ENCODE peak calls at places on chromosomes 1 and 21, in five cellular contexts. Q is GM12865, E is GM23338, I is AG04450, O is colonic mucosa. J is an unnamed sample.

GRCh38 chr1:33032126-33032869 is 4.4 kb downstream of the AK2 start:
- DNase-seq in Q (no peak), E (no peak), I (no peak), O (no peak), J (no peak)

GRCh38 chr1:108082741-108083562 is 117.2 kb downstream of the SLC25A24 start:
- DNase-seq in Q (no peak), E (peak), I (no peak), O (no peak), J (no peak)

GRCh38 chr1:53938136-53938830 is 7.2 kb downstream of the IFT25 start:
- DNase-seq in Q (no peak), E (no peak), I (peak), O (no peak), J (no peak)

GRCh38 chr1:71698186-71698585 is 584.2 kb downstream of the NEGR1 start:
- DNase-seq in Q (no peak), E (no peak), I (no peak), O (no peak), J (no peak)

GRCh38 chr1:173996995-173997394 is 25.2 kb downstream of the RC3H1 start:
- DNase-seq in Q (no peak), E (no peak), I (no peak), O (no peak), J (no peak)

GRCh38 chr1:11761988-11762406 is at the start of gene C1orf167:
- DNase-seq in Q (peak), E (peak), I (no peak), O (no peak), J (no peak)

GRCh38 chr1:16145030-16145987 is 10.6 kb downstream of the EPHA2 start:
- DNase-seq in Q (no peak), E (peak), I (peak), O (peak), J (no peak)

GRCh38 chr1:239778221-239778813 is 313.4 kb upstream of the FMN2 start:
- DNase-seq in Q (no peak), E (no peak), I (no peak), O (no peak), J (no peak)

GRCh38 chr1:53754484-53755312 is 15.7 kb upstream of the GLIS1 start:
- DNase-seq in Q (peak), E (peak), I (no peak), O (peak), J (no peak)

GRCh38 chr1:22245716-22246115 is 102.8 kb upstream of the WNT4 start:
- DNase-seq in Q (no peak), E (peak), I (no peak), O (no peak), J (no peak)

GRCh38 chr1:232890340-232890953 is 60.0 kb upstream of the NTPCR start:
- DNase-seq in Q (no peak), E (no peak), I (no peak), O (no peak), J (no peak)

GRCh38 chr1:94856868-94857267 is 36.7 kb downstream of the SLC44A3 start:
- DNase-seq in Q (no peak), E (no peak), I (no peak), O (no peak), J (no peak)

GRCh38 chr1:17265162-17265561 is 16.3 kb downstream of the PADI3 start:
- DNase-seq in Q (no peak), E (peak), I (no peak), O (no peak), J (no peak)

GRCh38 chr1:234645964-234646363 is 36.0 kb upstream of the IRF2BP2 start:
- DNase-seq in Q (no peak), E (no peak), I (no peak), O (no peak), J (no peak)

GRCh38 chr1:22236151-22236550 is 93.3 kb upstream of the WNT4 start:
- DNase-seq in Q (no peak), E (no peak), I (no peak), O (no peak), J (no peak)

GRCh38 chr1:198496216-198497143 is 44.0 kb downstream of the ATP6V1G3 start:
- DNase-seq in Q (no peak), E (no peak), I (no peak), O (no peak), J (no peak)

GRCh38 chr1:13764933-13765332 is 64.9 kb downstream of the PRDM2 start:
- DNase-seq in Q (peak), E (peak), I (no peak), O (no peak), J (no peak)

GRCh38 chr21:37073417-37074194 is 552 bp downstream of the TTC3 start:
- DNase-seq in Q (peak), E (no peak), I (no peak), O (peak), J (no peak)

GRCh38 chr1:223772771-223773160 is 60.4 kb downstream of the CAPN2 start:
- DNase-seq in Q (no peak), E (no peak), I (no peak), O (peak), J (no peak)

GRCh38 chr1:30728832-30729638 is 5.7 kb upstream of the MATN1 start:
- DNase-seq in Q (no peak), E (no peak), I (no peak), O (no peak), J (no peak)

GRCh38 chr1:53681647-53682368 is 57.2 kb downstream of the GLIS1 start:
- DNase-seq in Q (peak), E (peak), I (no peak), O (peak), J (no peak)

GRCh38 chr1:246836169-246836568 is 95.6 kb downstream of the AHCTF1 start:
- DNase-seq in Q (no peak), E (no peak), I (no peak), O (no peak), J (no peak)

GRCh38 chr1:167345386-167345733 is 124.7 kb downstream of the POU2F1 start:
- DNase-seq in Q (no peak), E (no peak), I (no peak), O (no peak), J (no peak)

GRCh38 chr1:201321826-201322390 is 38.6 kb downstream of the PKP1 start:
- DNase-seq in Q (no peak), E (no peak), I (no peak), O (no peak), J (no peak)

GRCh38 chr21:44300262-44300959 is 558 bp downstream of the PFKL start:
- DNase-seq in Q (peak), E (peak), I (no peak), O (peak), J (no peak)

GRCh38 chr1:84122780-84123382 is 21.2 kb upstream of the PRKACB start:
- DNase-seq in Q (peak), E (peak), I (no peak), O (peak), J (no peak)

GRCh38 chr1:78434351-78434750 is 56.4 kb upstream of the PTGFR start:
- DNase-seq in Q (no peak), E (no peak), I (no peak), O (no peak), J (no peak)

GRCh38 chr1:173206816-173207595 is at the start of gene TNFSF4:
- DNase-seq in Q (peak), E (peak), I (no peak), O (peak), J (no peak)

GRCh38 chr1:200668514-200669313 is 993 bp downstream of the DDX59 start:
- DNase-seq in Q (no peak), E (no peak), I (no peak), O (no peak), J (no peak)

GRCh38 chr21:35909456-35910178 is 150.7 kb downstream of the SETD4 start:
- DNase-seq in Q (no peak), E (peak), I (no peak), O (no peak), J (no peak)

GRCh38 chr1:18100493-18101063 is 7.0 kb upstream of the IGSF21 start:
- DNase-seq in Q (peak), E (peak), I (peak), O (peak), J (no peak)

GRCh38 chr1:101993703-101994102 is 3.0 kb downstream of the OLFM3 start:
- DNase-seq in Q (no peak), E (peak), I (no peak), O (no peak), J (no peak)

GRCh38 chr1:174153085-174153824 is 6.1 kb upstream of the RABGAP1L start:
- DNase-seq in Q (peak), E (no peak), I (no peak), O (no peak), J (no peak)

DNA sequence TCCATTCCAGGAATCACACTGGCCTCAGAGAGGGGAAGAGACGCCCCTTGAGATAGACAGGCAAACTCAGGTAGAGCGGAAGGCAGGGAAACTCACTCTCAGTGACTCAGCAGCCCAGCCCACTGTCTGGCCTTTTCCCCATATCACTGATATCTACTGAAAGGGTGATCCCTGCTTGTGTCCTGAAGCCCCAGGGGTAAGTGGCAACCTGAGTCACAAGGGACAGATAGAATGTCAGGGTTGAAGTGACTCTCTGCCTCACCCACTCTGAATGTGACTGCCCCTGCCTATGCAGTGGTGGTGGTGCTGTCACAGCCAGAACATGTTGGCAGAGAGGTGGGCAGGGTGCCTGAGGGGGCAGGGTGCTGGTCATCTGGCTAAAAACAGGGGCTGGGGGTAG is 157.5 kb upstream of the FGGY start:
- DNase-seq in Q (no peak), E (no peak), I (no peak), O (no peak), J (no peak)
- H3K4me3 ChIP-seq in Q (no peak), E (no peak), I (no peak), O (no peak), J (no peak)

DNA sequence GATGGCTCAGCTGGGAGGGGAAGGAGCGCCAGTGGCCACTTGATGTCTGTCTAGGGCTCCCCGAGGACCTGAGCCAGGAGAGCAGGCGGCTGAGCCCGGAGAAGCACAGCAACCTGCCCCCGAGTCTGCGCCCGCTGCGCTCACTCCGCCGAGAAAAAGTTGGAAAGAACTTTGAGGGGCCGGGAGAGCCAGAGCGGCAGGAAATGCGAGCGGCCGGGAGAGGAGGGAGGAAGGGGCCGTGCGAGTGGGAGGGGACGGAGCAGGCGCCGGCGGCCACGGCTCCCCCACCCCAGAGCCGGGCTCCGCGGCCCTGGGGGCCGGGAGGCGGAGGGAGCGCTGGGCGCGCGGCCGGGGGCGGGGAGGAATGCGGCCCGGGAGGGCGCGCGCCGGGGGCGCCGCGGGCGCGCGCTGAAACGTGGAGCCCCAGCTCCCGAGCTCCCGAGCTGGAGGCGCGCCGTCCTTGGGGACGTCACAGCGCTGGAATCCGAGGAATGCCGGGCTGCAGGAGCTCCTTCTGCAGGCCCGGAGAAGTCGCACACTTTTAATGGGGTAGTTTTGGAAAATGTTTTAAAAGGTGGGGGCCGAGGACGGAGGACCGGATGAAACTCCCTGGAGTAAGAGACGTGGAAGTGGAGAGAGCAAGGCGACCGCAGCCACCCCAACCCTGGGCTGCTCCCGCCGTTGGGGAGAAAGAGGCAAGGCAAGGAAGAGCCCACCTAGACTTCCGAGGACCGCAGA is at the start of gene PTPN14:
- DNase-seq in Q (no peak), E (peak), I (peak), O (peak), J (peak)
- TF ChIP-seq CTCF in Q (no peak), E (peak), I (peak), O (no peak), J (peak)

GRCh38 chr1:183609313-183609712 is 19.1 kb upstream of the NCF2 start:
- DNase-seq in Q (peak), E (peak), I (no peak), O (peak), J (no peak)
- H3K4me3 ChIP-seq in Q (no peak), E (no peak), I (no peak), O (no peak), J (no peak)

DNA sequence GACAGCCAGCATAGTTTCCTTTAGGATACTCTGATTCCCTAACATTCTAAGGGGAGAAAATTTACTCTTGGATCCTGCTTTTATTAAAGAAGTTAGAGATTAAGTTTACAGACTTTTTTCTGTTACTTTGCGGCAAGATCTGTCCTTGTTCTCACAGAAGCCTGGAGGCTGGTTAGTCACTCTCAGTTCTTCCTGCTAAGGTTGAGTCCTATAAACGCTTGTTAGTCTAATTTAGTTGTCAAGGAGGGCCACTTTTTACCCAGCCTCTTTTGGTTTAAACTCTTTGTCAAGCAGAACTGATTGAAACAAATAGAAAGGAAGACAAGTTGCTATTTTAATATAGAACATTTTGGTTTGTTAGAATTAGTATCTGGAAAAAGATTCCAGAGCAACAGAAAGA is 89.7 kb downstream of the C21orf91 start:
- DNase-seq in Q (no peak), E (no peak), I (no peak), O (no peak), J (no peak)
- TF ChIP-seq CTCF in Q (no peak), E (no peak), I (no peak), O (no peak), J (no peak)

DNA sequence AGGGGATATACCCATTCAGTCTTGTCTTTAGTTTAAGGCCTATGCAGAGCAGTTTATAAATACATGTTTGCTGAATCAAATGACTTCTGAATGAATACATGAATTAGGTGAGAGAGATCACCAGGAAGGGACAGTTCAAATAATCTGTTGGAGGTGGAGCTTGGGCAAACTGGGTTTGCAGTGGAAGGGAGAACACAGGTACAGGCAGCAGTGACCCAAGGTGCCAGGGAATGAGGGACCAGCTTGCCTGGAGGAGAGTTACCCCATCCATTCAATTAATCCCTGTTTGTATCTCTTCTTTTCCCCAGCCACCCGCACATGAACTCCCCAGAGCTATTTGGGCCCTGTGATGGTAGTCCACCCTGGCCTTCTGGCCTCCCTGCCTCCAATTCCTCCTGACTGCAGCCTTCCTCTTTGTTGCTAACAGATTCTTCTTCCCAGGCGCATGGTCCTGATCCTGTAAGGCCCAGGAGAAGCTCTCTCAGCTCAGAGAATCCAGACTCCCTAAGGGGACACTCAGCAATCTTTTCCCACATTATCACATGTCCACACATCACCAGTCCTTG is 1.8 kb downstream of the CD58 start:
- DNase-seq in Q (no peak), E (no peak), I (no peak), O (no peak), J (no peak)
- H3K4me3 ChIP-seq in Q (peak), E (peak), I (no peak), O (no peak), J (no peak)

DNA sequence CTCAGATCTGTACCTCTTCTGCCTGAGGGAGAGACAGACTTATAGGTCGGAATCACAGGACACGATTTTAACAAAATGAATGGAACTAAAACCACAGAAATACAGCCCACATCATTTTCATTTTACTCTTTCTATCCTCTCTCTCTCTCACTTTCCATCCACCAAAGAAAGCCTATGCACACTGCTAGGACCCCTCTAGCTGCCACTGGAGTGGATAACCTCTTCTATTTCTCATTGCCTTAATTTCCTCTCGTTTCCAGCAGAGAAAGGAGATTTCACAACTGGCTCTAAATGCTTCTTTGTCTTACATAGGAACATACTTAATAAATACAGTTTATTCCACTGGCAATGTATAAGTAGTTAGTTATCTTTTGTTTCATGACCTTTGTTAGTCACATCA is 867.8 kb upstream of the ADGRL4 start:
- DNase-seq in Q (no peak), E (no peak), I (no peak), O (no peak), J (no peak)
- TF ChIP-seq CTCF in Q (no peak), E (no peak), I (no peak), O (no peak), J (no peak)

DNA sequence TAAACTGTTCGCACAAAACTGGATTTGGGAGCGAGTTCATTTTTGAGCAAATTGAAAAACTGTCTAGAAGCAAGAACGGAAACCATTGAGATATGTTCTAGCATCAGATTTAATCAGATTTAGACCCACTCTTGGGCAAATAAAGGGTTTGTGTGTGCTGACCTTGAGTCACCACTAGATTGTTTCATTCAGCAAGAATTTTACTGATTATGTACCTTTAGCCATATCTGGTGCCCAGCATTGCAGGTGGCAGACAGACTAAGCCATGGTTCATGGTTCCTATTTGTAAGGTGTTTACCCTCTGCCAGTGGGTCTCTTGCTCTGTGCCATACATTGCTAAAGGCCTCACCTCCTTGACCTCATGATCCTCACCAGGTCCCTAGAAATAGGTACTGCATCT is 1.4 kb downstream of the NUDC start:
- DNase-seq in Q (no peak), E (no peak), I (no peak), O (no peak), J (no peak)
- H3K4me3 ChIP-seq in Q (peak), E (peak), I (peak), O (peak), J (peak)

GRCh38 chr1:109691762-109692161 is 4.1 kb downstream of the GSTM1 start:
- DNase-seq in Q (no peak), E (no peak), I (no peak), O (no peak), J (no peak)

GRCh38 chr1:109689844-109690405 is 2.3 kb downstream of the GSTM1 start:
- DNase-seq in Q (no peak), E (no peak), I (no peak), O (no peak), J (no peak)

GRCh38 chr1:109687641-109688499 is at the start of gene GSTM1:
- DNase-seq in Q (no peak), E (no peak), I (no peak), O (no peak), J (no peak)
- TF ChIP-seq CTCF in Q (no peak), E (no peak), I (no peak), O (peak), J (no peak)

GRCh38 chr1:34070201-34070836 is 94.7 kb downstream of the CSMD2 start:
- DNase-seq in Q (no peak), E (no peak), I (no peak), O (no peak), J (no peak)

GRCh38 chr1:34073028-34073730 is 91.9 kb downstream of the CSMD2 start:
- DNase-seq in Q (no peak), E (no peak), I (no peak), O (no peak), J (no peak)
- H3K4me3 ChIP-seq in Q (no peak), E (no peak), I (no peak), O (no peak), J (no peak)

J was measured in AG04449.